ENCODE peak calls at places on chromosomes 16 and 17, in eight cellular contexts. I is Panc1; U is right cardiac atrium; X is CD8-positive, alpha-beta T cell; F is mucosa of descending colon; A is aorta; P is stimulated activated naive CD8-positive, alpha-beta T cell treated with anti-CD3 and anti-CD28 coated beads, Interleukin-15, amount 100 ng/mL, for 72 hours; W is right lobe of liver. S is an unnamed sample.

GRCh38 chr17:48187867-48188608 is 80.5 kb downstream of the SNX11 start:
- ATAC-seq in A (no peak), W (no peak), X (no peak), F (no peak), I (no peak), P (no peak), U (no peak), S (no peak)

GRCh38 chr17:17385502-17385901 is 82.3 kb downstream of the NT5M start:
- ATAC-seq in W (no peak), P (no peak), I (no peak), X (no peak), A (no peak), U (peak), F (no peak), S (no peak)

GRCh38 chr17:27558842-27559505 is 72.0 kb upstream of the LGALS9 start:
- ATAC-seq in A (no peak), X (no peak), U (no peak), P (no peak), W (peak), I (no peak), F (peak), S (no peak)

GRCh38 chr17:81553616-81554181 is 1.5 kb upstream of the FAAP100 start:
- ATAC-seq in P (peak), F (no peak), A (peak), X (peak), I (peak), W (no peak), U (peak), S (no peak)

GRCh38 chr16:85454171-85454883 is 158.8 kb upstream of the GSE1 start:
- ATAC-seq in X (no peak), F (no peak), I (no peak), A (no peak), U (no peak), P (no peak), W (no peak), S (no peak)

GRCh38 chr16:57669476-57670162 is 1.5 kb downstream of the ADGRG3 start:
- ATAC-seq in P (no peak), X (no peak), A (no peak), F (no peak), U (no peak), I (no peak), W (no peak), S (no peak)

GRCh38 chr16:24360936-24361335 is 104.8 kb downstream of the CACNG3 start:
- ATAC-seq in A (no peak), I (no peak), P (no peak), W (no peak), X (no peak), U (no peak), F (no peak), S (no peak)

GRCh38 chr17:78678220-78678554 is 101.0 kb upstream of the DNAH17 start:
- ATAC-seq in U (no peak), A (no peak), X (no peak), I (no peak), F (no peak), W (no peak), P (no peak), S (no peak)

GRCh38 chr17:9926150-9926804 is 21.2 kb upstream of the RCVRN start:
- ATAC-seq in X (no peak), W (no peak), P (no peak), U (no peak), I (no peak), A (no peak), F (no peak), S (no peak)

GRCh38 chr17:64615025-64615677 is 47.0 kb downstream of the SMURF2 start:
- ATAC-seq in W (no peak), I (no peak), U (peak), P (no peak), F (peak), X (no peak), A (no peak), S (no peak)

GRCh38 chr17:44864831-44865230 is 17.1 kb downstream of the HIGD1B start:
- ATAC-seq in A (peak), F (no peak), X (peak), U (no peak), W (peak), P (no peak), I (peak), S (no peak)

GRCh38 chr17:28940142-28940541 is 11.2 kb downstream of the PHF12 start:
- ATAC-seq in W (no peak), A (no peak), U (no peak), I (no peak), P (no peak), F (no peak), X (peak), S (no peak)

GRCh38 chr16:85915125-85915845 is 16.3 kb downstream of the IRF8 start:
- ATAC-seq in F (no peak), P (no peak), A (no peak), U (no peak), X (no peak), W (no peak), I (no peak), S (no peak)

GRCh38 chr17:8003594-8004181 is 1.3 kb downstream of the GUCY2D start:
- ATAC-seq in I (no peak), X (no peak), W (no peak), U (peak), F (no peak), P (peak), A (no peak), S (no peak)

GRCh38 chr16:49409121-49409520 is 35.5 kb downstream of the C16orf78 start:
- ATAC-seq in X (no peak), W (no peak), P (no peak), F (no peak), U (no peak), I (no peak), A (no peak), S (no peak)

GRCh38 chr16:51759329-51759728 is 608.3 kb upstream of the SALL1 start:
- ATAC-seq in I (no peak), U (no peak), A (no peak), W (no peak), F (no peak), X (no peak), P (no peak), S (no peak)

GRCh38 chr17:78672880-78673371 is 95.7 kb upstream of the DNAH17 start:
- ATAC-seq in I (no peak), U (peak), X (peak), W (no peak), P (no peak), F (no peak), A (no peak), S (no peak)

GRCh38 chr17:29195465-29196081 is 15.4 kb upstream of the MYO18A start:
- ATAC-seq in P (no peak), U (no peak), W (peak), F (peak), A (no peak), I (no peak), X (no peak), S (peak)